ENCODE peak calls at places on chromosomes 2 and 18, in eight cellular contexts. Z is GM12865; T is choroid plexus epithelial cell; B is GM06990; H is RWPE2; A is transverse colon; Y is AG10803; V is CD4-positive, alpha-beta memory T cell. R is an unnamed sample.

GRCh38 chr2:4047961-4048891 is 344.9 kb downstream of the DCDC2C start:
- DNase-seq in Z (peak), T (peak), Y (no peak), H (no peak), V (no peak), A (no peak), B (no peak), R (no peak)

GRCh38 chr2:144513388-144514100 is 6.4 kb downstream of the ZEB2 start:
- DNase-seq in T (peak), H (no peak), Y (peak), Z (no peak), V (no peak), B (no peak), A (no peak), R (no peak)

GRCh38 chr2:234427081-234428058 is 69.5 kb downstream of the ARL4C start:
- DNase-seq in Z (peak), V (peak), Y (peak), T (peak), A (no peak), B (no peak), H (no peak), R (peak)

GRCh38 chr2:189819297-189819704 is 35.1 kb downstream of the PMS1 start:
- DNase-seq in H (no peak), B (no peak), V (no peak), Z (no peak), Y (peak), A (no peak), T (peak), R (no peak)

GRCh38 chr2:135742307-135742838 is 718 bp downstream of the UBXN4 start:
- DNase-seq in V (peak), A (peak), Y (peak), B (peak), T (peak), H (no peak), Z (peak), R (no peak)

GRCh38 chr2:60414731-60415130 is 138.7 kb downstream of the BCL11A start:
- DNase-seq in T (peak), H (no peak), V (no peak), A (no peak), Z (no peak), Y (peak), B (no peak), R (no peak)

GRCh38 chr2:239948100-239948881 is 76.9 kb downstream of the NDUFA10 start:
- DNase-seq in Z (no peak), A (no peak), T (no peak), Y (no peak), B (no peak), V (no peak), H (peak), R (no peak)

GRCh38 chr18:38350141-38350540 is 784.5 kb upstream of the CELF4 start:
- DNase-seq in Z (no peak), V (no peak), B (no peak), A (no peak), Y (no peak), H (no peak), T (no peak), R (no peak)

GRCh38 chr18:14937271-14937670 is 189.3 kb downstream of the ANKRD30B start:
- DNase-seq in V (no peak), Y (no peak), H (no peak), Z (no peak), T (no peak), A (no peak), B (no peak), R (no peak)

GRCh38 chr18:79965119-79965902 is 868 bp downstream of the HSBP1L1 start:
- DNase-seq in Z (peak), H (no peak), A (peak), T (peak), B (peak), Y (peak), V (peak), R (no peak)

GRCh38 chr18:32507093-32507492 is 36.4 kb upstream of the GAREM1 start:
- DNase-seq in V (no peak), T (no peak), B (no peak), Y (no peak), Z (no peak), A (no peak), H (no peak), R (no peak)

GRCh38 chr2:9018109-9018508 is 14.6 kb upstream of the MBOAT2 start:
- DNase-seq in Y (no peak), V (no peak), B (no peak), T (no peak), Z (no peak), A (no peak), H (no peak), R (no peak)

GRCh38 chr2:101479810-101480209 is 4.9 kb upstream of the RFX8 start:
- DNase-seq in T (no peak), A (no peak), H (no peak), Y (no peak), V (no peak), Z (no peak), B (no peak), R (no peak)
- H3K4me3 ChIP-seq in T (no peak), A (no peak), H (no peak), Y (no peak), V (no peak), Z (no peak), B (no peak), R (no peak)

DNA sequence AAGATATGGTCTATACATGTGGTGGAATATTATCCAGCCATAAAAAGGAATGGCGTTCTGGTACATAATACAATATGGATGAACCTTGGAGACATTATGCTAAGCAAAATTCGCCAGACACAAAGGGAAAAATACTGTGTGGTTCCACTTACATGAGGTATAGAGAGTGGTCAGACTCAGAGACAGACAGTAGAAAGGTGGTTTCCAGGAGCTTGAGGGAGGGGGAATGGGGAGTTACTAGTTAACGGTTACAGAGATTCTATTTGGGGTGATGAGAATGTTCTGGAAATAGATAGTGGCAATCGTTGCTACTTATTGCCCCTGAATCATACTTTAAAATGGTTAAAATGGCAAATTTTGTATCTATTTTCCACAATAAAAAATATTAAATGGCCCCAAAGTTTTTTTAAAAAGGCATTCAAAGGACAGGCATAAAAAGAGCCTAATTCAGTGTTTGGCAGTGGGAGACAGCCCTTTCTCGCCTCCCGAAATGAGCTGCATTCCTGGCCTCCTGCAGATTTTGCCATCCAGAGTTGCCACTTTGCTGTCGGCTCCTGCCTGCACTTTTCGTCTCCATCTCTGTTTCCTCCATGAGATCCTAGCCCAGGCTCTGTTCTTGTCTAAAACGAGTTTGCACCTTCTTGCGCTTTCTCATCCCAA is 13.5 kb downstream of the TNFRSF11A start:
- DNase-seq in V (no peak), H (no peak), Y (no peak), A (no peak), B (no peak), Z (no peak), T (no peak), R (no peak)
- H3K4me3 ChIP-seq in V (no peak), H (no peak), Y (no peak), A (no peak), B (no peak), Z (no peak), T (no peak), R (no peak)

DNA sequence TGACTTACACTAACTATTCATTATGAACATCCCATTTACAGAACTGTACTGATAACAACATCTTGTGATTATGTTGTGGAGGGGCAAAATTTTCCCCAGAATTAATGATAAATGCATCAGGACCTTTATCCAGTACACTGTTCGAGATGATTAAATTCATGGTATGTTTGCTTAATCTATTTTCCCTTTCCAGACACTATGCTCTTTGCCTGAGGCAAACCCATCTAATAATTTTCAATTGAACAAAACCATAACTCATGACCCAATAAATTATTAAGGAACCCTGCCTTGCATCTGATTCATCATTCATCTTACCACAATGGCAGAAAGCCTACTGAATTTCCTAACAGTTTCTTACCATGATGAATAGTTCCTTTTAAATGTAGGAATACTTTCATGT is 385.0 kb downstream of the DSEL start:
- DNase-seq in Y (no peak), B (no peak), H (no peak), T (no peak), A (no peak), Z (no peak), V (no peak), R (no peak)
- H3K4me3 ChIP-seq in Y (no peak), B (no peak), H (no peak), T (no peak), A (no peak), Z (no peak), V (no peak), R (no peak)

DNA sequence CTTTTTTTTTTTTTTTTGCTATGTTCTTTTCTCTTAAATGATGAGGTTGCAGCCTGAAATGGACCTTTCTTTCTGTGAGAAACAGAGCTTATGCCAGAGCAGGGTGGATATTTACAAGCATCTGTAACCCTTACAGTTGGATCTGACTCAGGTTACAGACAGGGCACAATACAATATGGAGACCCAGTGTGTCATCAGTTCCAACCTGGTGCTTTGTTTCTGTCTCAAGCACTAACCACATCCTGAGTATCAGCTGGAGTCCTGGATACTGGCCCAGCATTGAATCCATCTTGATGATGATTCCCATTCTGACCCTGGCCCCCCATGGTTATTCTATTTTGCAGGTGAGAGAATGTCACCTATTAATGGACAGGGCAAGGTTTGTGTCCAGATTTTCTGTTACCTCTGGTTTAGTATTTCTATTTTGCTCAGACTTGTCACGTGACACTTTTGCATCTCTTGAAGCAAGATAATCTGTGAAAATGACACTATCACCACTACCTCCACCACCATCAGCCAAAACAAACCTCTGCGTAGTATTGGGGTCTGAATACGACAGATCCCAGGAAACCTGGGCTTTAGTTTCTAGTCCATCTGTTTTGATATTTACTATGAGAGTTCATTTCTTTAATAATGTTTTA is 174.0 kb downstream of the CCDC85A start:
- DNase-seq in Y (peak), B (no peak), T (peak), V (no peak), H (no peak), Z (no peak), A (no peak), R (no peak)
- H3K4me3 ChIP-seq in Y (no peak), B (no peak), T (no peak), V (no peak), H (no peak), Z (no peak), A (no peak), R (no peak)

DNA sequence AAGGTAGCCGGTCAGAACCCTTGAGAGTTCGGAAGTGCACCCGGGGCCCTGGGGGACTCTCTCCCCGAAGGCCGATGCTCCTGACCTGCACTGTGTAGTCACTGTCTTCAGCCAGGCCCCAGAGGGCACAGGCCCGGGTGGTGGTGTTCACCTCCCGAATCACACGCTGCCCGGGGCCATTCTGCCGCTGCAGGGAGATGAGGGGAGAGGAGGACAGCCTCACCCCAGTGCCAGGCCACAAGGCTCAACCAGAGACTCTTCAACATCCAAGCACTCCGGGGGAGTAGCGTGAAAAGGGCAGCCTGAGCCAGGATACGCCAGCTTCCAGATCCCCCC is 1.1 kb downstream of the FNDC4 start:
- DNase-seq in A (no peak), T (no peak), Z (no peak), H (no peak), B (no peak), Y (no peak), V (no peak), R (no peak)
- H3K4me3 ChIP-seq in A (no peak), T (peak), Z (no peak), H (no peak), B (no peak), Y (peak), V (no peak), R (no peak)

GRCh38 chr2:176159678-176160250 is 2.7 kb downstream of the HOXD3 start:
- DNase-seq in H (no peak), T (no peak), Z (no peak), Y (no peak), B (no peak), A (no peak), V (no peak), R (no peak)

GRCh38 chr2:176161817-176162626 is 4.9 kb downstream of the HOXD3 start:
- DNase-seq in Z (no peak), B (no peak), V (no peak), A (no peak), T (peak), Y (peak), H (no peak), R (no peak)

GRCh38 chr2:176158855-176159677 is 2.0 kb downstream of the HOXD3 start:
- DNase-seq in H (no peak), Z (no peak), V (no peak), B (no peak), A (peak), Y (no peak), T (no peak), R (no peak)

GRCh38 chr2:176161041-176161785 is 4.1 kb downstream of the HOXD3 start:
- DNase-seq in V (no peak), A (no peak), B (no peak), Z (no peak), T (no peak), H (no peak), Y (no peak), R (no peak)

GRCh38 chr2:176160251-176161040 is 3.3 kb downstream of the HOXD3 start:
- DNase-seq in T (no peak), A (no peak), V (no peak), H (no peak), Z (no peak), Y (no peak), B (no peak), R (no peak)
- H3K4me3 ChIP-seq in T (no peak), A (no peak), V (no peak), H (no peak), Z (no peak), Y (no peak), B (no peak), R (no peak)

R was measured in iPS DF 6.9.